ENCODE peak calls at places on chromosomes 6 and 20, in six cellular contexts. One of them, this sample, is unnamed.

GRCh38 chr20:37538003-37538402 is 10.3 kb upstream of the BLCAP start:
- DNase-seq in cardiac fibroblast: peak
- DNase-seq in astrocyte of the spinal cord: peak
- DNase-seq in left ventricle myocardium inferior: no peak
- DNase-seq in fibroblast of lung: peak
- DNase-seq in neural progenitor cell: no peak
- DNase-seq in this sample: peak

GRCh38 chr20:39885975-39886649 is 802.9 kb downstream of the MAFB start:
- DNase-seq in cardiac fibroblast: peak
- DNase-seq in astrocyte of the spinal cord: peak
- DNase-seq in left ventricle myocardium inferior: peak
- DNase-seq in fibroblast of lung: peak
- DNase-seq in neural progenitor cell: peak
- DNase-seq in this sample: no peak

GRCh38 chr20:62344782-62345181 is 22.3 kb downstream of the LAMA5 start:
- DNase-seq in cardiac fibroblast: no peak
- DNase-seq in astrocyte of the spinal cord: no peak
- DNase-seq in left ventricle myocardium inferior: no peak
- DNase-seq in fibroblast of lung: peak
- DNase-seq in neural progenitor cell: no peak
- DNase-seq in this sample: no peak

GRCh38 chr20:3786126-3786484 is 435 bp downstream of the CENPB start:
- DNase-seq in cardiac fibroblast: peak
- DNase-seq in astrocyte of the spinal cord: peak
- DNase-seq in left ventricle myocardium inferior: peak
- DNase-seq in fibroblast of lung: peak
- DNase-seq in neural progenitor cell: peak
- DNase-seq in this sample: no peak

GRCh38 chr6:36493859-36494258 is 51.1 kb downstream of the KCTD20 start:
- DNase-seq in cardiac fibroblast: peak
- DNase-seq in astrocyte of the spinal cord: no peak
- DNase-seq in left ventricle myocardium inferior: no peak
- DNase-seq in fibroblast of lung: no peak
- DNase-seq in neural progenitor cell: peak
- DNase-seq in this sample: no peak

GRCh38 chr6:90374201-90374600 is 77.6 kb upstream of the BACH2 start:
- DNase-seq in cardiac fibroblast: no peak
- DNase-seq in astrocyte of the spinal cord: no peak
- DNase-seq in left ventricle myocardium inferior: no peak
- DNase-seq in fibroblast of lung: no peak
- DNase-seq in neural progenitor cell: no peak
- DNase-seq in this sample: no peak

GRCh38 chr6:26118999-26119398 is 31.8 kb downstream of the HFE start:
- DNase-seq in cardiac fibroblast: peak
- DNase-seq in astrocyte of the spinal cord: peak
- DNase-seq in left ventricle myocardium inferior: no peak
- DNase-seq in fibroblast of lung: no peak
- DNase-seq in neural progenitor cell: peak
- DNase-seq in this sample: no peak

GRCh38 chr6:112205521-112206458 is 48.6 kb downstream of the LAMA4 start:
- DNase-seq in cardiac fibroblast: peak
- DNase-seq in astrocyte of the spinal cord: peak
- DNase-seq in left ventricle myocardium inferior: no peak
- DNase-seq in fibroblast of lung: no peak
- DNase-seq in neural progenitor cell: no peak
- DNase-seq in this sample: no peak

GRCh38 chr20:1388706-1389483 is 4.0 kb downstream of the FKBP1A start:
- DNase-seq in cardiac fibroblast: no peak
- DNase-seq in astrocyte of the spinal cord: no peak
- DNase-seq in left ventricle myocardium inferior: no peak
- DNase-seq in fibroblast of lung: no peak
- DNase-seq in neural progenitor cell: no peak
- DNase-seq in this sample: no peak

GRCh38 chr20:45355209-45355608 is 7.0 kb upstream of the SDC4 start:
- DNase-seq in cardiac fibroblast: peak
- DNase-seq in astrocyte of the spinal cord: peak
- DNase-seq in left ventricle myocardium inferior: no peak
- DNase-seq in fibroblast of lung: peak
- DNase-seq in neural progenitor cell: no peak
- DNase-seq in this sample: no peak

GRCh38 chr20:17541996-17542395 is 10.8 kb upstream of the BFSP1 start:
- DNase-seq in cardiac fibroblast: peak
- DNase-seq in astrocyte of the spinal cord: peak
- DNase-seq in left ventricle myocardium inferior: no peak
- DNase-seq in fibroblast of lung: peak
- DNase-seq in neural progenitor cell: no peak
- DNase-seq in this sample: no peak

GRCh38 chr20:51329845-51330244 is 212.7 kb downstream of the NFATC2 start:
- DNase-seq in cardiac fibroblast: no peak
- DNase-seq in astrocyte of the spinal cord: no peak
- DNase-seq in left ventricle myocardium inferior: no peak
- DNase-seq in fibroblast of lung: no peak
- DNase-seq in neural progenitor cell: no peak
- DNase-seq in this sample: no peak

GRCh38 chr20:51321343-51322163 is 221.0 kb downstream of the NFATC2 start:
- DNase-seq in cardiac fibroblast: no peak
- DNase-seq in astrocyte of the spinal cord: no peak
- DNase-seq in left ventricle myocardium inferior: no peak
- DNase-seq in fibroblast of lung: no peak
- DNase-seq in neural progenitor cell: no peak
- DNase-seq in this sample: no peak

GRCh38 chr20:51327251-51327841 is 215.2 kb downstream of the NFATC2 start:
- DNase-seq in cardiac fibroblast: peak
- DNase-seq in astrocyte of the spinal cord: peak
- DNase-seq in left ventricle myocardium inferior: no peak
- DNase-seq in fibroblast of lung: peak
- DNase-seq in neural progenitor cell: no peak
- DNase-seq in this sample: peak

GRCh38 chr20:51322164-51322707 is 220.3 kb downstream of the NFATC2 start:
- DNase-seq in cardiac fibroblast: no peak
- DNase-seq in astrocyte of the spinal cord: no peak
- DNase-seq in left ventricle myocardium inferior: no peak
- DNase-seq in fibroblast of lung: no peak
- DNase-seq in neural progenitor cell: no peak
- DNase-seq in this sample: no peak

DNA sequence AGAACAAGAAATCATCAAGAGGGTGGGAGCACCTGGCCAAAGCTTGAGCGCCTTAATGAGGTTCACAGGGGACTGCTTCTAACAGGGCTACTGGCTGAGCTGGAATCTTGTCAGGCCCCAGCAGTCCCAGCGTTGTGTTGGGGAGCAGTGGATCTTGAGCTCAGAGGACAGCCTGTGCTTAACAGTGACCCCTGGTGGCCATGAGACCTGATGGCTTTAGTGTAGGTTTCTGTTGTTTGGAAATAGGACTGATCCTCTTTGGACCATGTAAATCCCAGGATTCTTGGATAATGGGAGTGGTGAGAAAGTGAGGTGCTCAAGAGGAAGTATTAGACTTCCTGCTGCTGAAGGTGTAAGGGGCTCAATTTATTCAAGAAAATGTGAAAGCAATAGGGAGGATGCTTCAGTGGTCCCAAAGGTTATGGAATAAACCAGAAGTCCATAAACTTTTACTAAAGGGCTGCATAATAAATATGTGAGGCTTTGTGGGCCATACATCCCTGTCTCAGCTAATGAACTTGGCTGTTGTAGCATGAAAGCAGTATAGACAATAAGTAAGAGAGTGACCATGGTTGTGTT is 216.2 kb downstream of the NFATC2 start:
- DNase-seq in cardiac fibroblast: peak
- DNase-seq in astrocyte of the spinal cord: no peak
- DNase-seq in left ventricle myocardium inferior: peak
- DNase-seq in fibroblast of lung: peak
- DNase-seq in neural progenitor cell: peak
- DNase-seq in this sample: no peak
- TF ChIP-seq CTCF in cardiac fibroblast: peak
- TF ChIP-seq CTCF in astrocyte of the spinal cord: peak
- TF ChIP-seq CTCF in left ventricle myocardium inferior: peak
- TF ChIP-seq CTCF in fibroblast of lung: peak
- TF ChIP-seq CTCF in neural progenitor cell: peak
- TF ChIP-seq CTCF in this sample: no peak

DNA sequence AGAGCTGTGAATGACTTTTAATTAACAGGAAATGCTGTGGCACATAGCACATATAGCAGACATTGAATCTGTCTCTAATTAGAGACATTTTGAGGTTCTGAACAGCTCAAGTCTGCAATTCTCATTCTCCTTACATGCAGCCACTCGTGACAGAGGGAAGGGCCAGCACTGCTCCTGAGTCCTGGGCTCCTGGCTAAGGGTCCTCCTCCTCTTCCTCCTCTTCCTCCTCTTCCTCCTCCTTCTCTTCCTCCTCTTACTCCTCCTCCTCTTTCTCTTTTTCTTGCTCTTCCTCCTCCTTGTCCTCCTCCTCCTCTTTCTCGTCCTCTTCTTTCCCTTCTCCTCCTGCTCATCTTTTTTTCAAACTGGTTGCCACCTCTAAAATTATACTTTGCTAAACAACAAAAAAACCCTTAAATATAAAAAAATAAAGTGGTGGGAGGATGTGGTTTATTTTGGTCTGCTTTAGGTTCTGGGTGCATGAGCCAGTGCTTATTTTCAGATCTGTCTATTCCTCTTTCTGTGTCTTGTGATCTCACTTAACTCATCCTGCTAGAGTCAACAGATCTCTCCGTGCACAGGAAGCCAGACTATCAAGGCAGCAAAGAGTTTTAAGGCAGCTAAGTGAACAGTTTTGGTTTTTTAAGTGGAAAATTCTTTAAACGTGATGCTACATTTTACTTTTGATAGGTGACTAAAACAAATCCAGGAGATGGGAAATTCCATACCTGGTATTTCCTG is 159.3 kb downstream of the CD83 start:
- DNase-seq in cardiac fibroblast: peak
- DNase-seq in astrocyte of the spinal cord: peak
- DNase-seq in left ventricle myocardium inferior: no peak
- DNase-seq in fibroblast of lung: no peak
- DNase-seq in neural progenitor cell: no peak
- DNase-seq in this sample: peak
- H3K4me3 ChIP-seq in cardiac fibroblast: no peak
- H3K4me3 ChIP-seq in astrocyte of the spinal cord: no peak
- H3K4me3 ChIP-seq in left ventricle myocardium inferior: no peak
- H3K4me3 ChIP-seq in fibroblast of lung: no peak
- H3K4me3 ChIP-seq in neural progenitor cell: no peak
- H3K4me3 ChIP-seq in this sample: no peak

GRCh38 chr20:31514154-31515071 is at the start of gene HM13:
- DNase-seq in cardiac fibroblast: peak
- DNase-seq in astrocyte of the spinal cord: peak
- DNase-seq in left ventricle myocardium inferior: peak
- DNase-seq in fibroblast of lung: peak
- DNase-seq in neural progenitor cell: peak
- DNase-seq in this sample: peak
- TF ChIP-seq CTCF in cardiac fibroblast: peak
- TF ChIP-seq CTCF in astrocyte of the spinal cord: peak
- TF ChIP-seq CTCF in left ventricle myocardium inferior: peak
- TF ChIP-seq CTCF in fibroblast of lung: peak
- TF ChIP-seq CTCF in neural progenitor cell: peak
- TF ChIP-seq CTCF in this sample: peak

DNA sequence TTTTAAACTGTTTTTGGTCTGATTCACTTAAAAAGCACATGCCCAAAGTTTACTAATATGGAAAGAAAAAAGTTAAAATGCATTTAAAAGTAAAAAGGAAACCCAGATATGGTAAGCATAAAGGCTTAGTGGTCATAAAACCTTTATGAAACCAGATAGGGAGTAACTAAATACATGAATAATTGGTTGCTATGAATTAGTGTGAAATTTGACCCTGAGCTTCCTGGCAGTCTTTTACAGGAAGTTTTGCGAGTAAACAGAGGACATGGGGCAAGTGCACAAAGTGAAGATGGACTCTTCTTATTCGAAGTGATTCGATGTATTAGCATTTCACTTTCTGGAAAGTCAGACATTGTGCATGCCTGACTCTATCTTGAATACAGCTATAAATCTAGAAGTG is 90.9 kb upstream of the MLIP start:
- DNase-seq in cardiac fibroblast: no peak
- DNase-seq in astrocyte of the spinal cord: no peak
- DNase-seq in left ventricle myocardium inferior: no peak
- DNase-seq in fibroblast of lung: no peak
- DNase-seq in neural progenitor cell: no peak
- DNase-seq in this sample: no peak
- H3K4me3 ChIP-seq in cardiac fibroblast: no peak
- H3K4me3 ChIP-seq in astrocyte of the spinal cord: no peak
- H3K4me3 ChIP-seq in left ventricle myocardium inferior: peak
- H3K4me3 ChIP-seq in fibroblast of lung: no peak
- H3K4me3 ChIP-seq in neural progenitor cell: no peak
- H3K4me3 ChIP-seq in this sample: no peak

GRCh38 chr6:40584741-40585140 is 2.4 kb downstream of the LRFN2 start:
- DNase-seq in cardiac fibroblast: no peak
- DNase-seq in astrocyte of the spinal cord: no peak
- DNase-seq in left ventricle myocardium inferior: no peak
- DNase-seq in fibroblast of lung: no peak
- DNase-seq in neural progenitor cell: no peak
- DNase-seq in this sample: no peak

GRCh38 chr6:40585218-40585617 is 1.9 kb downstream of the LRFN2 start:
- DNase-seq in cardiac fibroblast: no peak
- DNase-seq in astrocyte of the spinal cord: no peak
- DNase-seq in left ventricle myocardium inferior: no peak
- DNase-seq in fibroblast of lung: no peak
- DNase-seq in neural progenitor cell: no peak
- DNase-seq in this sample: no peak

GRCh38 chr6:40583694-40584093 is 3.5 kb downstream of the LRFN2 start:
- DNase-seq in cardiac fibroblast: no peak
- DNase-seq in astrocyte of the spinal cord: no peak
- DNase-seq in left ventricle myocardium inferior: no peak
- DNase-seq in fibroblast of lung: no peak
- DNase-seq in neural progenitor cell: no peak
- DNase-seq in this sample: no peak

GRCh38 chr6:40585661-40586269 is 1.4 kb downstream of the LRFN2 start:
- DNase-seq in cardiac fibroblast: no peak
- DNase-seq in astrocyte of the spinal cord: no peak
- DNase-seq in left ventricle myocardium inferior: no peak
- DNase-seq in fibroblast of lung: no peak
- DNase-seq in neural progenitor cell: peak
- DNase-seq in this sample: no peak

GRCh38 chr6:40582892-40583291 is 4.3 kb downstream of the LRFN2 start:
- DNase-seq in cardiac fibroblast: no peak
- DNase-seq in astrocyte of the spinal cord: no peak
- DNase-seq in left ventricle myocardium inferior: no peak
- DNase-seq in fibroblast of lung: no peak
- DNase-seq in neural progenitor cell: no peak
- DNase-seq in this sample: no peak
- TF ChIP-seq CTCF in cardiac fibroblast: no peak
- TF ChIP-seq CTCF in astrocyte of the spinal cord: no peak
- TF ChIP-seq CTCF in left ventricle myocardium inferior: no peak
- TF ChIP-seq CTCF in fibroblast of lung: no peak
- TF ChIP-seq CTCF in neural progenitor cell: peak
- TF ChIP-seq CTCF in this sample: no peak

GRCh38 chr6:47308223-47308567 is 1.5 kb downstream of the TNFRSF21 start:
- DNase-seq in cardiac fibroblast: no peak
- DNase-seq in astrocyte of the spinal cord: peak
- DNase-seq in left ventricle myocardium inferior: no peak
- DNase-seq in fibroblast of lung: peak
- DNase-seq in neural progenitor cell: peak
- DNase-seq in this sample: no peak
- H3K4me3 ChIP-seq in cardiac fibroblast: peak
- H3K4me3 ChIP-seq in astrocyte of the spinal cord: peak
- H3K4me3 ChIP-seq in left ventricle myocardium inferior: peak
- H3K4me3 ChIP-seq in fibroblast of lung: peak
- H3K4me3 ChIP-seq in neural progenitor cell: peak
- H3K4me3 ChIP-seq in this sample: peak

This sample was measured in coronary artery.